ENCODE peak calls at places on chromosomes 13 and 19, in five cellular contexts. S, I, W, H and C are unnamed samples.

GRCh38 chr13:23450340-23451046 is 17.0 kb upstream of the SACS start:
- DNase-seq in I (no peak), H (no peak), W (no peak), S (no peak), C (no peak)

GRCh38 chr13:40333238-40333637 is 333.2 kb downstream of the FOXO1 start:
- DNase-seq in H (no peak), S (peak; percentile 14), I (no peak), W (no peak), C (no peak)

GRCh38 chr13:72959643-72960042 is 99.2 kb upstream of the KLF5 start:
- DNase-seq in H (no peak), S (peak; percentile 49), I (peak; percentile 48), W (no peak), C (no peak)

GRCh38 chr19:10517760-10518443 is 655 bp upstream of the S1PR5 start:
- DNase-seq in S (no peak), I (peak; percentile 15), W (peak; percentile 73), H (peak; percentile 73), C (no peak)

GRCh38 chr19:11995174-11995573 is 30.3 kb downstream of the ZNF763 start:
- DNase-seq in S (peak; percentile 44), W (no peak), I (peak; percentile 51), H (no peak), C (no peak)

GRCh38 chr13:30744056-30744684 is 8.8 kb downstream of the ALOX5AP start:
- DNase-seq in W (no peak), H (no peak), S (peak; percentile 74), I (peak; percentile 61), C (no peak)

GRCh38 chr19:42683917-42684513 is 56.3 kb downstream of the PSG3 start:
- DNase-seq in S (peak; percentile 12), H (no peak), I (peak; percentile 31), W (no peak), C (no peak)

GRCh38 chr13:31301119-31301518 is 101.3 kb downstream of the B3GLCT start:
- DNase-seq in S (no peak), W (no peak), I (no peak), H (no peak), C (no peak)

GRCh38 chr13:41934120-41934519 is 26.8 kb downstream of the VWA8 start:
- DNase-seq in I (no peak), H (no peak), W (no peak), S (no peak), C (no peak)

GRCh38 chr13:111565400-111565799 is 245.0 kb downstream of the TEX29 start:
- DNase-seq in H (no peak), S (no peak), I (no peak), W (no peak), C (no peak)

GRCh38 chr13:59666504-59666903 is 497.2 kb downstream of the DIAPH3 start:
- DNase-seq in I (peak; percentile 7), H (no peak), S (peak; percentile 3), W (no peak), C (no peak)

GRCh38 chr13:109971006-109971744 is 184.8 kb upstream of the IRS2 start:
- DNase-seq in H (no peak), S (no peak), W (peak; percentile 52), I (no peak), C (no peak)

GRCh38 chr13:100789481-100789880 is 114.9 kb upstream of the TMTC4 start:
- DNase-seq in W (no peak), H (no peak), S (peak; percentile 54), I (no peak), C (no peak)

GRCh38 chr19:50514346-50515167 is 844 bp upstream of the ASPDH start:
- DNase-seq in H (peak; percentile 54), S (no peak), W (no peak), I (no peak), C (no peak)

GRCh38 chr19:54114340-54114826 is 1.1 kb downstream of the TFPT start:
- DNase-seq in S (peak; percentile 53), I (peak; percentile 18), W (peak; percentile 85), H (no peak), C (no peak)

GRCh38 chr19:58134244-58134643 is 16.3 kb downstream of the ZNF329 start:
- DNase-seq in I (no peak), S (no peak), H (no peak), W (no peak), C (no peak)
- H3K9me3 ChIP-seq in I (peaks cover 89% of the 10 kb centered on the region), S (peaks cover 1% of the 10 kb centered on the region), H (peaks cover 24% of the 10 kb centered on the region), W (peaks cover 100% of the 10 kb centered on the region), C (peaks cover 100% of the 10 kb centered on the region)

GRCh38 chr19:681029-681626 is 4.9 kb downstream of the FSTL3 start:
- DNase-seq in H (peak; percentile 91), I (no peak), W (peak; percentile 95), S (no peak), C (no peak)

GRCh38 chr19:681638-682037 is 5.4 kb downstream of the FSTL3 start:
- DNase-seq in W (no peak), H (no peak), S (no peak), I (no peak), C (no peak)

GRCh38 chr19:679418-680286 is 3.5 kb downstream of the FSTL3 start:
- DNase-seq in H (peak; percentile 78), S (peak; percentile 84), W (peak; percentile 92), I (peak; percentile 80), C (peak; percentile 83)

GRCh38 chr19:678791-679388 is 2.7 kb downstream of the FSTL3 start:
- DNase-seq in S (no peak), I (no peak), H (no peak), W (peak; percentile 84), C (no peak)

GRCh38 chr19:680287-681028 is 4.3 kb downstream of the FSTL3 start:
- DNase-seq in I (peak; percentile 98), S (peak; percentile 96), W (peak; percentile 100), H (peak; percentile 100), C (peak; percentile 100)
- TF ChIP-seq CTCF in I (peak; percentile 63), S (no peak), W (peak; percentile 84), H (peak; percentile 31), C (peak; percentile 59)

DNA sequence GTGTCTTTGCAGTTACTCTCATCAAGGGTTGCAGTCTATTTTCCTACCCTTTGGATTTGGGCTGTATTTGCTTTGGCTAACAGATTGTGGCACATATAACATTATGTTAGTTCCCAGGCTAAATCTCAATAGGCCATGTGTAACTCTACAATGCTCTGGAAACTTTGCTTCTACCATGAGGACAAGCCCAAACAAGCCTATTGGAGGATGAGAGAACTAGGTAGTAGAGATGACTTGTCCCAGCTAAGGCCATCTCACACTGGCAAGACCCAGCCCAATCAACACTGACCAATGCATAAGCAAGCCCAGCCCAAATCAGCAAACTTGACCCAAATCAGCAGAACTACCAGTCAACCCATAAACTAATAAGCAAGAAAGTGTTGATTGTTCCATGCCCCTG is 311.8 kb downstream of the NDFIP2 start:
- DNase-seq in W (no peak), I (no peak), H (no peak), S (no peak), C (no peak)
- H3K27me3 ChIP-seq in W (no peaks in the 10 kb centered on the region), I (no peaks in the 10 kb centered on the region), H (no peaks in the 10 kb centered on the region), S (no peaks in the 10 kb centered on the region), C (no peaks in the 10 kb centered on the region)

GRCh38 chr19:22627526-22627925 is 6.6 kb upstream of the ZNF492 start:
- DNase-seq in H (no peak), I (no peak), W (no peak), S (no peak), C (no peak)
- H3K9me3 ChIP-seq in H (no peaks in the 10 kb centered on the region), I (peaks cover 17% of the 10 kb centered on the region), W (peaks cover 19% of the 10 kb centered on the region), S (no peaks in the 10 kb centered on the region), C (no peaks in the 10 kb centered on the region)

GRCh38 chr13:74136089-74136658 is 2.0 kb upstream of the KLF12 start:
- DNase-seq in H (peak; percentile 67), S (peak; percentile 68), W (peak; percentile 87), I (peak; percentile 62), C (peak; percentile 60)
- TF ChIP-seq CTCF in H (no peak), S (no peak), W (no peak), I (no peak), C (no peak)

GRCh38 chr13:75271851-75272250 is 210.1 kb downstream of the TBC1D4 start:
- DNase-seq in S (peak; percentile 61), W (no peak), I (peak; percentile 26), H (no peak), C (no peak)
- H3K27me3 ChIP-seq in S (no peaks in the 10 kb centered on the region), W (no peaks in the 10 kb centered on the region), I (no peaks in the 10 kb centered on the region), H (no peaks in the 10 kb centered on the region), C (no peaks in the 10 kb centered on the region)

DNA sequence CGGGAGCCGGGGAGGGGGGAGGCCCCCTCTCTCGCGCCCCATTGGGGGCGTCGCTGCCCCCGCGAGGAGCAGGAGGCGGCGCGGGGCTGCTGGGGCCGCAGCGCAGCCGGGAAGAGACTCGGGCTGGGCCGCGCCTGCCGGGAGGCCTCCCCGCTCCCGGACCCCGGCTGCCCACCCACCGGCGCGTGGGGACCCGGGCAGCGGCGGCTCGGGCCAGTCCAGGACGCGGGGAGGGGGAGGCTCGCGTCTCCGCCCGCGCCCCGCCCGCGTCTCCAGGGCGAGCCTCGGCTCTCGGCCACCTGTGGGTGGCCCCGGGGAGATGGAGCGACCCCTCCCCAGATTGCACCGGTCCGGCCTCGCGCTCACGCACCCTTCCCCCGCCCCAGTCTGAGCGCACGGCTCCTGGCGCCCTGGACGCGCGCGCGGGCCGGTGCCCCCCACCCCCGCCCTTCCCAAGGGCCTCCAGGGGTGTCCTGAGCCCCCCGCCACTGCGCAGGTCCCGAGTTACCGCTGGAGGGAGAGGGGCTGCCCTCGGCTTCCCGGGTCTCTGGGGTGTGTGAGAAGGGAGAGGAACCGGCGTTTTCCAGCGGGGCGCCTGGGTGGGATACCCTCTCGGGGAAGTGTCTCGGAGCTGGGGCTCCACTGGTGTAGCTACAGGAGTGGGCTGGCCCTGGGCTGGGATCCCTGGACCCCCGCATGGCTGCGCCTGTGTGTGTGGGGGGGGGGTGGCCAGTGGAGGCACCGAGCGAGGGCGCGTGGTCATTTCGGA is 645 bp downstream of the PALM start:
- DNase-seq in I (no peak), W (peak; percentile 80), H (no peak), S (no peak), C (no peak)
- H3K9me3 ChIP-seq in I (no peaks in the 10 kb centered on the region), W (no peaks in the 10 kb centered on the region), H (no peaks in the 10 kb centered on the region), S (no peaks in the 10 kb centered on the region), C (no peaks in the 10 kb centered on the region)

GRCh38 chr13:98482476-98483444 is 94.1 kb downstream of the STK24 start:
- DNase-seq in S (peak; percentile 73), I (peak; percentile 74), H (peak; percentile 84), W (peak; percentile 91), C (peak; percentile 75)
- TF ChIP-seq CTCF in S (peak; percentile 12), I (peak; percentile 18), H (no peak), W (no peak), C (peak; percentile 41)